ENCODE peak calls at places on chromosomes 7 and 10, in four cellular contexts. F is CD8-positive, alpha-beta T cell; Q is central memory CD4-positive, alpha-beta T cell; V is GM19239. Z is an unnamed sample.

GRCh38 chr7:133061357-133061756 is 20.5 kb downstream of the CHCHD3 start:
- DNase-seq in F (no peak), Q (no peak), V (no peak), Z (no peak)

GRCh38 chr10:45817130-45817859 is 30.0 kb downstream of the AGAP4 start:
- DNase-seq in F (no peak), Q (no peak), V (no peak), Z (no peak)

GRCh38 chr10:78552261-78552811 is 516.4 kb upstream of the ZMIZ1 start:
- DNase-seq in F (no peak), Q (no peak), V (no peak), Z (no peak)

GRCh38 chr10:24871006-24871405 is 81.4 kb downstream of the PRTFDC1 start:
- DNase-seq in F (no peak), Q (no peak), V (no peak), Z (no peak)

GRCh38 chr7:27688056-27688455 is 25.4 kb upstream of the HIBADH start:
- DNase-seq in F (no peak), Q (no peak), V (no peak), Z (no peak)

GRCh38 chr7:155230169-155230593 is 67.5 kb upstream of the INSIG1 start:
- DNase-seq in F (no peak), Q (no peak), V (no peak), Z (no peak)

GRCh38 chr7:104951546-104951945 is 62.5 kb upstream of the KMT2E start:
- DNase-seq in F (no peak), Q (no peak), V (no peak), Z (no peak)

GRCh38 chr10:11097686-11098085 is 80.0 kb downstream of the CELF2 start:
- DNase-seq in F (no peak), Q (no peak), V (no peak), Z (no peak)

GRCh38 chr10:114256822-114257221 is 17.8 kb downstream of the VWA2 start:
- DNase-seq in F (no peak), Q (no peak), V (no peak), Z (no peak)

GRCh38 chr7:30975257-30975899 is 11.6 kb downstream of the GHRHR start:
- DNase-seq in F (no peak), Q (no peak), V (no peak), Z (no peak)

GRCh38 chr10:33657154-33657900 is 322.9 kb upstream of the NRP1 start:
- DNase-seq in F (no peak), Q (no peak), V (no peak), Z (no peak)

GRCh38 chr7:99489235-99489634 is 10.8 kb downstream of the ZNF394 start:
- DNase-seq in F (no peak), Q (no peak), V (no peak), Z (no peak)

GRCh38 chr10:72785422-72785818 is 93.5 kb downstream of the MCU start:
- DNase-seq in F (no peak), Q (no peak), V (no peak), Z (no peak)